ENCODE peak calls at places on chromosomes 2 and 18, in eight cellular contexts. E, U, D, F, J, R, Z and I are unnamed samples.

GRCh38 chr18:52605345-52605744 is 265.3 kb downstream of the DCC start:
- DNase-seq in E (no peak), U (no peak), D (no peak), F (no peak), J (no peak), R (no peak), Z (no peak), I (no peak)

GRCh38 chr18:61589724-61590065 is 256.5 kb downstream of the CDH20 start:
- DNase-seq in E (no peak), U (peak; percentile 50), D (no peak), F (no peak), J (no peak), R (no peak), Z (peak; percentile 86), I (no peak)

GRCh38 chr2:144242311-144242710 is 277.6 kb downstream of the ZEB2 start:
- DNase-seq in E (no peak), U (no peak), D (no peak), F (no peak), J (no peak), R (no peak), Z (no peak), I (no peak)

GRCh38 chr2:42492691-42493467 is 903 bp downstream of the KCNG3 start:
- DNase-seq in E (no peak), U (no peak), D (no peak), F (peak; percentile 82), J (no peak), R (no peak), Z (no peak), I (peak; percentile 28)

GRCh38 chr2:43405829-43406228 is 179.4 kb upstream of the ZFP36L2 start:
- DNase-seq in E (no peak), U (no peak), D (no peak), F (no peak), J (no peak), R (no peak), Z (no peak), I (no peak)

GRCh38 chr2:109290887-109291675 is 162.1 kb downstream of the SH3RF3 start:
- DNase-seq in E (no peak), U (no peak), D (no peak), F (no peak), J (no peak), R (no peak), Z (peak; percentile 83), I (no peak)

GRCh38 chr18:25168011-25168410 is 184.0 kb downstream of the ZNF521 start:
- DNase-seq in E (no peak), U (no peak), D (no peak), F (no peak), J (no peak), R (no peak), Z (no peak), I (no peak)

GRCh38 chr2:150389487-150389886 is 98.0 kb downstream of the RND3 start:
- DNase-seq in E (no peak), U (no peak), D (no peak), F (no peak), J (no peak), R (no peak), Z (peak; percentile 17), I (no peak)

GRCh38 chr2:169091256-169091655 is 21.9 kb downstream of the DHRS9 start:
- DNase-seq in E (no peak), U (no peak), D (no peak), F (no peak), J (no peak), R (no peak), Z (no peak), I (no peak)

GRCh38 chr2:219058541-219059374 is 2.0 kb downstream of the IHH start:
- DNase-seq in E (no peak), U (no peak), D (no peak), F (peak; percentile 90), J (no peak), R (no peak), Z (no peak), I (peak; percentile 88)

GRCh38 chr2:100283724-100284501 is 38.4 kb downstream of the LONRF2 start:
- DNase-seq in E (no peak), U (no peak), D (no peak), F (no peak), J (no peak), R (no peak), Z (no peak), I (no peak)

GRCh38 chr2:28393115-28393836 is 618 bp downstream of the FOSL2 start:
- DNase-seq in E (no peak), U (peak; percentile 63), D (peak; percentile 67), F (peak; percentile 90), J (peak; percentile 34), R (no peak), Z (peak; percentile 68), I (peak; percentile 58)

GRCh38 chr2:44652701-44653100 is 288.8 kb upstream of the SIX3 start:
- DNase-seq in E (no peak), U (no peak), D (no peak), F (no peak), J (no peak), R (no peak), Z (no peak), I (no peak)

GRCh38 chr2:217837001-217837491 is 165.7 kb downstream of the TNS1 start:
- DNase-seq in E (peak; percentile 80), U (peak; percentile 64), D (peak; percentile 88), F (no peak), J (no peak), R (no peak), Z (no peak), I (peak; percentile 16)

GRCh38 chr2:164737612-164738081 is 104.0 kb downstream of the COBLL1 start:
- DNase-seq in E (peak; percentile 61), U (peak; percentile 33), D (peak; percentile 54), F (peak; percentile 64), J (no peak), R (peak; percentile 59), Z (peak; percentile 52), I (peak; percentile 77)

GRCh38 chr18:68438983-68439382 is 275.9 kb downstream of the TMX3 start:
- DNase-seq in E (no peak), U (no peak), D (no peak), F (no peak), J (no peak), R (no peak), Z (peak; percentile 81), I (no peak)

DNA sequence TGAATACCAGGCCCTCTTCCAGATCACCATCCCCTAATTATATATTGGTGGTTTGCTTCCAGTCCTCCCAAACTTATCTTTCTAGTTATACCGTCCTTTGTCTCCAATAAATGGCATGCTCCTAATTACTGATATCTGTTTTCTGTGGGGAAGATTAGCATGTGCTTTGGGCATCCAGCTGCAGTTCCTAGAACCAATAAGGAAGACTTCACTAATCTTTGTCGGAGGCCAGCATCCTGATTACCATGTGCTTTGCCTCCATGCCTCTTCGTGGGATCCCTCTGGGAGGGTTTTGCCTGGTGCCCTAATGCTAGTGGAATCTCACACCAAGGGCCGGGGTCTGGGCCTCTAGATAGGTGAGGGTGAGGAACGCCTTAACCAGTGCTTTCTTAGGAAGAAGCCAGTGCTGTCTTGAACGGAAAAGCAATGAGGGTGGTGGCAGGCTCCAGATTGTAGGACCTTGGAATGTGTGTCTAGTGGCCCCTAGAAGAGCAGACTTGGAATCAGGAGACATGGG is 47.7 kb downstream of the ACKR3 start:
- DNase-seq in E (no peak), U (no peak), D (no peak), F (no peak), J (no peak), R (no peak), Z (no peak), I (no peak)
- H3K27ac ChIP-seq in E (no peak overlapping the region), U (no peak overlapping the region), D (no peak overlapping the region), F (no peak overlapping the region), J (no peak overlapping the region), R (no peak overlapping the region), Z (no peak overlapping the region), I (no peak overlapping the region)

GRCh38 chr18:69651243-69651642 is 250.6 kb downstream of the DOK6 start:
- DNase-seq in E (no peak), U (no peak), D (no peak), F (no peak), J (no peak), R (no peak), Z (no peak), I (no peak)

GRCh38 chr18:69659142-69659651 is 258.5 kb downstream of the DOK6 start:
- DNase-seq in E (no peak), U (no peak), D (no peak), F (no peak), J (no peak), R (no peak), Z (no peak), I (no peak)

GRCh38 chr18:69658137-69658536 is 257.4 kb downstream of the DOK6 start:
- DNase-seq in E (no peak), U (no peak), D (no peak), F (no peak), J (no peak), R (no peak), Z (peak; percentile 20), I (no peak)

DNA sequence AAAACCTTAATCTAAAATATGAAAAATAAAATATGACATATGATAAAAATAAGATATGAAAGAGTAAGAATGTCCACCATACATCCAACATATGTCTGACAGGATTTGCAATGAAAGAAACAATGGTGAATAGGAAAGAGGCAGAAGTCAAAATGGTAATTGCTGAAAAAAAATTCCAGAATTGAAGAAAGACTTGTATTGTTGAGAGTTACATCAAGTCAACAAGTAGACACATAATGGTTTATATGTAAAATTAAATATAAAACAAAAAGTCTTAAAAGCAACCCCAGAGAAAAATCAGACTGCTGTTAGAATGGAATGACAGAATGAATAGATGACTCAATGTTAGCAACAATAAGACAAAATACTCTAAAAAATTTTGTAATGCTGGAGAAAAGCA is 255.1 kb downstream of the DOK6 start:
- DNase-seq in E (no peak), U (no peak), D (no peak), F (no peak), J (no peak), R (no peak), Z (no peak), I (no peak)
- H3K27ac ChIP-seq in E (peak overlapping the region; percentile 64), U (no peak overlapping the region), D (no peak overlapping the region), F (no peak overlapping the region), J (no peak overlapping the region), R (no peak overlapping the region), Z (no peak overlapping the region), I (no peak overlapping the region)

GRCh38 chr2:223897669-223898314 is 47.3 kb downstream of the WDFY1 start:
- DNase-seq in E (no peak), U (no peak), D (no peak), F (no peak), J (no peak), R (no peak), Z (no peak), I (no peak)

GRCh38 chr2:223894968-223895367 is 50.2 kb downstream of the WDFY1 start:
- DNase-seq in E (no peak), U (no peak), D (no peak), F (no peak), J (no peak), R (no peak), Z (no peak), I (peak; percentile 82)

GRCh38 chr2:223896751-223897320 is 48.3 kb downstream of the WDFY1 start:
- DNase-seq in E (no peak), U (no peak), D (no peak), F (no peak), J (no peak), R (peak; percentile 65), Z (peak; percentile 12), I (no peak)

GRCh38 chr2:223889133-223889769 is 51.9 kb upstream of the AP1S3 start:
- DNase-seq in E (no peak), U (no peak), D (no peak), F (no peak), J (no peak), R (no peak), Z (no peak), I (no peak)

GRCh38 chr2:223894009-223894408 is 51.1 kb downstream of the WDFY1 start:
- DNase-seq in E (no peak), U (no peak), D (no peak), F (no peak), J (no peak), R (peak; percentile 41), Z (no peak), I (no peak)
- H3K27ac ChIP-seq in E (no peak overlapping the region), U (no peak overlapping the region), D (no peak overlapping the region), F (no peak overlapping the region), J (no peak overlapping the region), R (no peak overlapping the region), Z (no peak overlapping the region), I (no peak overlapping the region)

GRCh38 chr2:74620671-74621070 is 27.5 kb downstream of the M1AP start:
- DNase-seq in E (no peak), U (no peak), D (no peak), F (no peak), J (no peak), R (no peak), Z (no peak), I (no peak)
- H3K27ac ChIP-seq in E (no peak overlapping the region), U (no peak overlapping the region), D (no peak overlapping the region), F (no peak overlapping the region), J (no peak overlapping the region), R (no peak overlapping the region), Z (no peak overlapping the region), I (no peak overlapping the region)